ENCODE peak calls at places on chromosomes 4 and X, in five cellular contexts. U is activated CD4-positive, CD25-positive, alpha-beta regulatory T cell treated with anti-CD3 and anti-CD28 coated beads, Interleukin-2, amount 50 U/mL, for 72 hours; G is neuronal stem cell; B is stromal cell of bone marrow; N is lower lobe of right lung. T is an unnamed sample.

GRCh38 chr4:71415491-71415890 is 76.7 kb downstream of the SLC4A4 start:
- DNase-seq in U (no peak), G (no peak), B (no peak), N (no peak), T (peak)

GRCh38 chr4:150679018-150679766 is 97.2 kb downstream of the MAB21L2 start:
- DNase-seq in N (no peak), U (no peak), B (no peak), G (no peak), T (no peak)

GRCh38 chrX:145190801-145191389 is 56.4 kb upstream of the SPANXN1 start:
- DNase-seq in B (no peak), N (no peak), G (no peak), U (no peak), T (no peak)

GRCh38 chrX:40468033-40468979 is 112.5 kb upstream of the ATP6AP2 start:
- DNase-seq in N (peak), B (peak), U (no peak), G (no peak), T (peak)

GRCh38 chrX:131861088-131861787 is 161.9 kb upstream of the STK26 start:
- DNase-seq in U (no peak), G (no peak), N (no peak), B (no peak), T (no peak)

GRCh38 chrX:108018659-108019381 is 26.0 kb upstream of the VSIG1 start:
- DNase-seq in U (no peak), N (no peak), B (no peak), G (no peak), T (no peak)

GRCh38 chrX:30561191-30561590 is 16.4 kb downstream of the TASL start:
- DNase-seq in B (no peak), G (no peak), U (no peak), N (no peak), T (no peak)

GRCh38 chr4:152149734-152150133 is 386.2 kb downstream of the FBXW7 start:
- DNase-seq in U (no peak), G (no peak), B (no peak), N (no peak), T (no peak)

GRCh38 chrX:45715787-45716186 is 515.1 kb upstream of the DIPK2B start:
- DNase-seq in G (no peak), N (no peak), U (no peak), B (no peak), T (peak)

GRCh38 chrX:18961686-18962085 is 22.2 kb downstream of the PHKA2 start:
- DNase-seq in N (no peak), U (no peak), B (peak), G (no peak), T (peak)

GRCh38 chrX:57368158-57368557 is 81.7 kb downstream of the FAAH2 start:
- DNase-seq in U (no peak), N (no peak), G (no peak), B (no peak), T (no peak)

GRCh38 chr4:128338634-128339355 is 51.2 kb upstream of the PGRMC2 start:
- DNase-seq in B (peak), N (no peak), G (no peak), U (no peak), T (peak)

GRCh38 chr4:60637976-60638375 is 562.1 kb upstream of the ADGRL3 start:
- DNase-seq in B (no peak), U (no peak), G (no peak), N (no peak), T (no peak)